ENCODE peak calls at places on chromosomes 5 and 9, in five cellular contexts. V is spleen; K is body of pancreas; T is CD8-positive, alpha-beta T cell; O is fibroblast of lung. G is an unnamed sample.

GRCh38 chr9:119375892-119376291 is 6.7 kb upstream of the BRINP1 start:
- DNase-seq in O (no peak), V (no peak), T (no peak), K (no peak), G (no peak)

GRCh38 chr5:61525573-61526142 is 193.6 kb downstream of the ZSWIM6 start:
- DNase-seq in V (no peak), O (no peak), T (no peak), K (no peak), G (no peak)

GRCh38 chr9:107491081-107492053 is 1.8 kb upstream of the KLF4 start:
- DNase-seq in T (no peak), K (peak), O (peak), V (peak), G (peak)

GRCh38 chr9:37508834-37509206 is 23.1 kb downstream of the POLR1E start:
- DNase-seq in K (no peak), O (no peak), V (no peak), T (no peak), G (no peak)

GRCh38 chr9:114108016-114108833 is 9.1 kb upstream of the KIF12 start:
- DNase-seq in K (peak), V (peak), T (peak), O (peak), G (no peak)

GRCh38 chr9:26054600-26055516 is 376.6 kb upstream of the TUSC1 start:
- DNase-seq in O (no peak), T (no peak), K (no peak), V (no peak), G (no peak)

GRCh38 chr5:132483661-132484385 is 6.8 kb downstream of the IRF1 start:
- DNase-seq in T (no peak), V (peak), O (no peak), K (no peak), G (peak)

GRCh38 chr5:99130081-99130480 is 201.3 kb upstream of the CHD1 start:
- DNase-seq in K (no peak), T (no peak), O (no peak), V (no peak), G (no peak)

GRCh38 chr5:150117945-150118560 is 31.7 kb upstream of the CSF1R start:
- DNase-seq in O (no peak), V (no peak), T (no peak), K (no peak), G (no peak)

GRCh38 chr9:107460153-107461023 is 29.2 kb downstream of the KLF4 start:
- DNase-seq in T (no peak), K (no peak), V (no peak), O (no peak), G (no peak)

GRCh38 chr5:140338918-140339317 is 7.5 kb downstream of the HBEGF start:
- DNase-seq in V (no peak), T (no peak), K (no peak), O (no peak), G (no peak)

GRCh38 chr9:3936520-3937235 is 363.2 kb downstream of the GLIS3 start:
- DNase-seq in K (peak), T (no peak), V (peak), O (peak), G (no peak)

GRCh38 chr9:131178382-131178781 is 53.0 kb downstream of the NUP214 start:
- DNase-seq in O (peak), V (peak), T (peak), K (peak), G (no peak)

GRCh38 chr5:37490411-37490810 is 111.3 kb downstream of the WDR70 start:
- DNase-seq in T (no peak), K (no peak), O (no peak), V (no peak), G (no peak)

GRCh38 chr5:173765661-173766060 is 122.5 kb upstream of the CPEB4 start:
- DNase-seq in T (no peak), O (no peak), K (no peak), V (no peak), G (no peak)

GRCh38 chr5:43195670-43196265 is 3.7 kb downstream of the NIM1K start:
- DNase-seq in T (no peak), O (no peak), K (no peak), V (no peak), G (no peak)

GRCh38 chr9:28056466-28056865 is 483.2 kb upstream of the C9orf72 start:
- DNase-seq in V (no peak), K (no peak), T (no peak), O (no peak), G (no peak)

GRCh38 chr9:122900791-122901190 is 4.4 kb downstream of the RC3H2 start:
- DNase-seq in V (no peak), O (peak), K (no peak), T (no peak), G (no peak)

GRCh38 chr5:164680812-164681211 is 1175.4 kb downstream of the MAT2B start:
- DNase-seq in V (no peak), K (no peak), T (no peak), O (no peak), G (no peak)

GRCh38 chr5:141734501-141735231 is 52.6 kb upstream of the ARAP3 start:
- DNase-seq in T (no peak), V (no peak), K (peak), O (peak), G (no peak)

GRCh38 chr5:132000677-132001453 is 10.6 kb downstream of the ACSL6 start:
- DNase-seq in O (no peak), K (no peak), T (peak), V (peak), G (no peak)

DNA sequence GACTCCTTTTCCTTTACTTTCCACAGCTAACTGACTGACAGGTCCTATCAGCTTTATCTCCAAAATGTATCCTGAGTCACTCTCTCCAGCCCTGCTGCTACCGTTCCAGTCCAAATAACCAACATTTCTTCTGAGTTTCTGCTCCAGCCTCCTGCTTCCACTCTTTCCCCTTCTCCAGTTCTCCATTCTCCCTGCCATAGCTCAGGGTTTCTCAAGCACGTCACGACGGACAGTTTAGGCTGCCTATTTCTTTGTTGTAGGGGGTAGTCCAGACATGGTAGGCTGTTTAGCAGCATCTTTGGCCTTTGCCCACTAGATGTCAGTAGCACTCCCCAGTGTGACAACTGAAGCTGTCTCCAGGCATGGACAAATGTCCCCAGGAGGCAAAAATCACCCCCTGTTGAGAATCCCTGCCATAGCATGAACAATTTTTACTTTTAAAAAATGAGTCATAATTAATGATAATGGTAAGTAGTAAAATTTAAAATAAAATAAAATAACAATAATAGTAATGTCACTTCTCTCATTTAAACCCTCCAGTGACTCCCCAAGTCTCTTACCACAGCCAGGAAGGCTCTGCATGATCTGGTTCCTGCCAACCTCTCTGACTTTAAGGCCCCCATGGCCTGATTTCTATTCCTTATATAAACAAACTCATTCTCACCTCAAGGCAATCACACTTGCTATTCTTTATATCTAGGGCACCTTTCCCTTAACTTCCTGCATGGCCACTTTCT is 105.4 kb upstream of the FER start:
- DNase-seq in K (peak), V (no peak), T (peak), O (peak), G (no peak)
- H3K4me3 ChIP-seq in K (no peak), V (no peak), T (no peak), O (no peak), G (no peak)

DNA sequence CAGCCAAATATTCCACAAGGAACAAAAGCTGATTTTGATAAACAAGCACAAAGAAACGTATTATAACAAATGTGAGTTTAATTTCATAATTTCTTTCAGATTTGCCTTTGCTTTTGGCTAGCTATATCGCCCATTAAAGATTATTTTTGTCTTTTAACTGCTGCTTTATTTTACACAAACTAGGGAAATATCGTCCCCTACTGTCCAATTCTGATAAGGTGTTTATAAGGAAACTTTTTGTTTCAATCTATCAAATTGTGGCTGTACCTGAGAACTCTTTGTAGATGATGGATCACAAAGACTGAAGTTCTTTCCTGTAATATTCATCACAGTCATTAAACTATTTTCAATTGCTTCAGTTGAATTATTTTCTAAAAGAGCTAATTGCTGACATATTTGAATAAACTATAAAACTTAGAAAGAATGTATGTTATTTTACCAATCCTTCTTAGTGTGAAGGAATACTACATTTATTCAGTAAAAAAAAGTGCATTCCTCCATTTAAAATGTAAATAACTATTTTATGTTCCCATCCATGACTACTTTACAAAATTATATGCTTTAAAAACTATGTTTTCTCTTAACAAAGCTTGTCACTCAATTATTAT is 431.3 kb upstream of the ITGA1 start:
- DNase-seq in T (no peak), K (no peak), O (peak), V (no peak), G (no peak)
- TF ChIP-seq CTCF in T (no peak), K (peak), O (peak), V (no peak), G (no peak)

GRCh38 chr9:135043345-135043744 is 44.1 kb upstream of the OLFM1 start:
- DNase-seq in V (no peak), K (no peak), T (no peak), O (no peak), G (peak)

GRCh38 chr9:135038826-135039225 is 48.6 kb upstream of the OLFM1 start:
- DNase-seq in O (no peak), T (no peak), K (no peak), V (no peak), G (peak)

GRCh38 chr9:135039266-135039870 is 48.1 kb upstream of the OLFM1 start:
- DNase-seq in K (no peak), O (no peak), V (peak), T (no peak), G (peak)

GRCh38 chr9:135039916-135040645 is 47.4 kb upstream of the OLFM1 start:
- DNase-seq in V (peak), K (no peak), O (no peak), T (no peak), G (peak)

DNA sequence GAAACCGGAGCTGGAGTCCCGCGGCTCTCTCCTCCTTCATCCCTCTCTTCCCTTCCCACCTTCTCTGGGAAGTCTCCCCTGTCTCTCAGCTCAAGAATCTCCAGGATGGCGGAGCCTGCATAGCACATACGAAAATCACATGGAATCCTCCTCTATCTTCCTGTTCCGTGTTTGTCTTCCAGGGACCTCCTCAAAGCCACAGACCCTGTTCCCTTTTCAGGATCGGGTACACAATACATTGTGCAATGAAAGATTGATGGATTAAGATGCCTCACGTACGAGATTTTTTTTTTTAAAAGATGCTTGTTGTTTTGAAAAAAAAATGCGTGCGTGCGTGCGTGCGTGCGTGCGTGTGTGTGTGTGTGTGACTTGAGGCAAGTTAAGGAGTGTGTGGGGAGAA is 46.6 kb upstream of the OLFM1 start:
- DNase-seq in O (no peak), K (no peak), V (no peak), T (no peak), G (peak)
- H3K27ac ChIP-seq in O (no peak), K (no peak), V (no peak), T (no peak), G (no peak)

GRCh38 chr5:177131711-177132503 is 1.7 kb upstream of the NSD1 start:
- DNase-seq in K (no peak), O (no peak), T (no peak), V (peak), G (peak)
- H3K4me3 ChIP-seq in K (no peak), O (no peak), T (no peak), V (peak), G (peak)

DNA sequence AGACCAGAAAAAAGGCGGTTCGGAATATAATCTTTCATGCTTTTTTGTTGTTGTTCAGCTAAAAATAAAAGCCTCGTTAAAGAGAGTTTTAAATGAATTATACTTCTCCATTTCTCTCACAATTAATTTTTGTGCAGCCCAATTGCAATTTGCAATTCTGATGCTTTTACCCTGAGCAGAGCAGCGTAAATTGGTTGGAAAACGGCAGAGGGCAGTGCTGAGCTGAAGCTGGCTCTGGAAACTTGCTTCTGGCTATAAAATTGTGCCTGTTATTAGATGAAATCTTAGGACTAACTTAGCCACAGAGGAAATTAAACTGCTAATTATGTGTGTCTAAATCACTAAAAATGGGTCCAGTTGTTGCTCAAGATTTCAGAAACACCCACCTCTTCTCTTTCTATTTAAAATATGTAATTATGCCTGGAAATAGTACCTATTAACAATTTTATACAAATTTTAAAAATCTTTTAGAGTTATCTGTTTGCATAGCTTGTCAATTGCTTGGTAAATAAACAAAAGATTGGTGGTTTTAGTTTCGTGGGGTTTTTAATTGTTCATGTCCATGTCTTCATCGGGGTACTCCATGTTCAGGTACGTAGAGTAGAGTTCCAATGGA is 441.8 kb upstream of the TLE4 start:
- DNase-seq in V (no peak), K (peak), O (peak), T (no peak), G (no peak)
- TF ChIP-seq CTCF in V (peak), K (peak), O (peak), T (no peak), G (peak)

GRCh38 chr5:34944044-34944443 is 14.7 kb downstream of the DNAJC21 start:
- DNase-seq in V (no peak), K (no peak), O (no peak), T (no peak), G (no peak)

GRCh38 chr5:34944460-34945047 is 15.2 kb downstream of the DNAJC21 start:
- DNase-seq in O (no peak), V (no peak), K (no peak), T (no peak), G (no peak)

DNA sequence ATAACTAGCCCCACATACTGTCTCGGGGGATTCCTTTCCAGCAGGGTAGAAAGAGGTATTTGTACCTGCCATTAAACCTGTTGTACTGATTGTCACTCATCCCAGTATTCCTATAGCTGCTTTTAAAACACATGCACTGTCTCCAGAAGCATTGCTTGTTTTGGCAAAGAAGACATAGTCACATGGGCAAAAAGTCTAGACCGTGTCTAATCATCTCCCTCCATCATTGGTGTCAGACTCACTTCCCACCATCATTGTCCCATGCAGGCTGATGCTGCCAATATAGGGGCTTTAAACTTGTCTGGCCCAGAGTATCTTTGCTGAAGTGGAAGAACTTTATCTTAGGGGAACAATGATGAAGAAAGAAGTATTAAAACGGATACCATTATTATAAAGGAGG is 12.6 kb downstream of the DNAJC21 start:
- DNase-seq in V (no peak), K (no peak), O (no peak), T (no peak), G (no peak)
- H3K27ac ChIP-seq in V (no peak), K (no peak), O (no peak), T (no peak), G (no peak)

DNA sequence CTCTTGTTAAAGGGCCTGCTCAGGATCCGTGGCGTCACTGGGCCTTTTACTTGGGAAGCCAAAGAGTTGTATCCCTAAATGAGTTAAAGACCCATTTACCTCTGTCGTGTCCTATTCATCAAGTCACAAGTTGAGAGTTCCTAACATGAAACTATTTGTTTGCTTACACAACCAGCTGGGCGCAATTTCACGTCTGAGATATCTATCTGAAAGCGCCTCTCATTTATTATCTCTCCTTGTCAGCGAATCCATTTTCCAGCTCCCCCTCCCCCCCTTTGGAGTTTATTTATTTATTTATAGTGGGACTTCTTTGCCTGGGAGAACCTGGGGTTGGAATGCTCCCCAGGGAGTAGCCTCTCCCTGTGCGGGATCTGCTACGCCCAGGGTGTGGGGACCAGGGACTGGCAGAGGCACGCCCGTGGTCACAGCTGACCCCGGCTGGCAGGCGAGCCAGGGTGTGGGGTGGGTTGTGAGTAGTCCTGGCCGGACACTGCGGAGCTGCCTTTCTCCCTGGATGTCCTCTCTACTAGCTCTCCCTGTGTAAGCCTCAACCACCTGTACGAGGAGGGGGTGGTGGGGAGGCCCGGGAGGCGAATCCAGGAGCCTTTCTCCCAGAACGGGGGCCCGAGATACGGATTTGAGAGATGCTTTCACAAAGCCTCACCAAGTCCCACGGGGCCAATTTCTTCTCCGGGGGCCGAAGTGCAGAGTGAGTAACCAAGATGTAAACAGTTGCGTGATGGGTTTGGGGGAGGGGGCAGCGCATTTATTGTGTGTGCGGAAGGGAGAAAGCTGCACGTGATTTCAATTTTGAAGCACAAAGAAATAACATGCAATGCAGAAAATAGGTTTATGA is 15.3 kb downstream of the NR2F1 start:
- DNase-seq in T (no peak), K (no peak), O (peak), V (no peak), G (no peak)
- H3K4me3 ChIP-seq in T (no peak), K (no peak), O (peak), V (no peak), G (no peak)

GRCh38 chr5:115947260-115947659 is 15.0 kb upstream of the LVRN start:
- DNase-seq in V (no peak), O (peak), T (no peak), K (no peak), G (no peak)
- TF ChIP-seq CTCF in V (no peak), O (no peak), T (no peak), K (no peak), G (no peak)

GRCh38 chr9:93129286-93129685 is 4.8 kb downstream of the NINJ1 start:
- DNase-seq in O (no peak), V (peak), T (no peak), K (peak), G (peak)
- H3K27ac ChIP-seq in O (no peak), V (peak), T (no peak), K (no peak), G (peak)

DNA sequence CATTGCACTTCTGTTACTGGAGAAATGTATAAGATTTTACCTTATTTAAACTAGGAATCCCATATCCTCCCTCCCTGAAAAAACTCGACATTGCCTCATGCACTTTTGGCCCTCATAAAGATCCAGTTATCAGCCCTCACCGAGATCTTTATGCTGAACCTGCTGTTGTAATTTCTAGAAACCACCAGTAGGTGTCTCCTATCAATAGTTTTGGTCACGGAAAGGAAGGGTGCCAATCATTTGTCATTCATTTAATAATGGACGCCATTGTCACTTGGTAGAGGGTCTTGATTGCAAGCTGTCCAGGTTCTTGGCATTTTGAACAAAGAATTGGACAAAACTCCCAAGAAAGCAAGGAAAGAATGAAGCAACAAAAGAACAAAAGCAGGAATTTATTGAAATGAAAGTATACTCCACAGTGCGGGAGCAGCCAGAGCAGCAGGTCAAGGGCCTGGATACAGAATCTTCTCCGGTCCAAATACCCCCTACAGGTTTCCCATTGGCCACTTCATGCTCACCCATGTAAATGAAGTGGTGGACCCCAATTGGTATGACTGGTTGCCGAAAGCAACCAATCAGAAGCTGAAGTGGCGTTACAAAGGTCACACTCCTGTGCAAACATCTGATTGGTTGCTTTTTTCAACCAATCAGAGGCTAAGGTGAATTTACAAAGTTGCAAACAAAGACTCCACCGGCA is 524.3 kb downstream of the PSAT1 start:
- DNase-seq in V (no peak), O (peak), K (peak), T (no peak), G (no peak)
- H3K4me3 ChIP-seq in V (no peak), O (peak), K (peak), T (no peak), G (peak)

G was measured in coronary artery.